ENCODE peak calls at places on chromosomes 4 and X, in eight cellular contexts. One of them, this sample, is unnamed.

GRCh38 chr4:175946472-175947116 is 119.0 kb upstream of the WDR17 start:
- DNase-seq in HFFc6: no peak
- DNase-seq in fibroblast of mammary gland: peak
- DNase-seq in BE2C: no peak
- DNase-seq in lower lobe of right lung: no peak
- DNase-seq in fibroblast of lung: peak
- DNase-seq in mesothelial cell of epicardium: no peak
- DNase-seq in progenitor cell of endocrine pancreas: no peak
- DNase-seq in this sample: no peak

GRCh38 chrX:21932277-21932996 is 8.1 kb upstream of the SMS start:
- DNase-seq in HFFc6: peak
- DNase-seq in fibroblast of mammary gland: peak
- DNase-seq in BE2C: no peak
- DNase-seq in lower lobe of right lung: no peak
- DNase-seq in fibroblast of lung: peak
- DNase-seq in mesothelial cell of epicardium: no peak
- DNase-seq in progenitor cell of endocrine pancreas: no peak
- DNase-seq in this sample: no peak

GRCh38 chrX:118272237-118272636 is 73.7 kb upstream of the WDR44 start:
- DNase-seq in HFFc6: no peak
- DNase-seq in fibroblast of mammary gland: peak
- DNase-seq in BE2C: no peak
- DNase-seq in lower lobe of right lung: no peak
- DNase-seq in fibroblast of lung: peak
- DNase-seq in mesothelial cell of epicardium: no peak
- DNase-seq in progenitor cell of endocrine pancreas: no peak
- DNase-seq in this sample: no peak

GRCh38 chr4:77393981-77394380 is 211.6 kb upstream of the CXCL13 start:
- DNase-seq in HFFc6: no peak
- DNase-seq in fibroblast of mammary gland: no peak
- DNase-seq in BE2C: no peak
- DNase-seq in lower lobe of right lung: no peak
- DNase-seq in fibroblast of lung: no peak
- DNase-seq in mesothelial cell of epicardium: no peak
- DNase-seq in progenitor cell of endocrine pancreas: no peak
- DNase-seq in this sample: no peak

GRCh38 chr4:88843067-88843723 is 145.6 kb upstream of the NAP1L5 start:
- DNase-seq in HFFc6: no peak
- DNase-seq in fibroblast of mammary gland: no peak
- DNase-seq in BE2C: no peak
- DNase-seq in lower lobe of right lung: no peak
- DNase-seq in fibroblast of lung: no peak
- DNase-seq in mesothelial cell of epicardium: no peak
- DNase-seq in progenitor cell of endocrine pancreas: no peak
- DNase-seq in this sample: no peak

GRCh38 chr4:42865572-42866189 is 26.8 kb upstream of the GRXCR1 start:
- DNase-seq in HFFc6: peak
- DNase-seq in fibroblast of mammary gland: peak
- DNase-seq in BE2C: peak
- DNase-seq in lower lobe of right lung: no peak
- DNase-seq in fibroblast of lung: peak
- DNase-seq in mesothelial cell of epicardium: no peak
- DNase-seq in progenitor cell of endocrine pancreas: peak
- DNase-seq in this sample: no peak

GRCh38 chr4:23741586-23742240 is 148.1 kb downstream of the PPARGC1A start:
- DNase-seq in HFFc6: no peak
- DNase-seq in fibroblast of mammary gland: no peak
- DNase-seq in BE2C: no peak
- DNase-seq in lower lobe of right lung: no peak
- DNase-seq in fibroblast of lung: no peak
- DNase-seq in mesothelial cell of epicardium: no peak
- DNase-seq in progenitor cell of endocrine pancreas: no peak
- DNase-seq in this sample: no peak

GRCh38 chr4:26786916-26787315 is 73.7 kb upstream of the STIM2 start:
- DNase-seq in HFFc6: no peak
- DNase-seq in fibroblast of mammary gland: no peak
- DNase-seq in BE2C: no peak
- DNase-seq in lower lobe of right lung: no peak
- DNase-seq in fibroblast of lung: no peak
- DNase-seq in mesothelial cell of epicardium: no peak
- DNase-seq in progenitor cell of endocrine pancreas: no peak
- DNase-seq in this sample: no peak

GRCh38 chrX:46279925-46280313 is 265.3 kb downstream of the ZNF674 start:
- DNase-seq in HFFc6: peak
- DNase-seq in fibroblast of mammary gland: peak
- DNase-seq in BE2C: no peak
- DNase-seq in lower lobe of right lung: no peak
- DNase-seq in fibroblast of lung: peak
- DNase-seq in mesothelial cell of epicardium: no peak
- DNase-seq in progenitor cell of endocrine pancreas: no peak
- DNase-seq in this sample: no peak

DNA sequence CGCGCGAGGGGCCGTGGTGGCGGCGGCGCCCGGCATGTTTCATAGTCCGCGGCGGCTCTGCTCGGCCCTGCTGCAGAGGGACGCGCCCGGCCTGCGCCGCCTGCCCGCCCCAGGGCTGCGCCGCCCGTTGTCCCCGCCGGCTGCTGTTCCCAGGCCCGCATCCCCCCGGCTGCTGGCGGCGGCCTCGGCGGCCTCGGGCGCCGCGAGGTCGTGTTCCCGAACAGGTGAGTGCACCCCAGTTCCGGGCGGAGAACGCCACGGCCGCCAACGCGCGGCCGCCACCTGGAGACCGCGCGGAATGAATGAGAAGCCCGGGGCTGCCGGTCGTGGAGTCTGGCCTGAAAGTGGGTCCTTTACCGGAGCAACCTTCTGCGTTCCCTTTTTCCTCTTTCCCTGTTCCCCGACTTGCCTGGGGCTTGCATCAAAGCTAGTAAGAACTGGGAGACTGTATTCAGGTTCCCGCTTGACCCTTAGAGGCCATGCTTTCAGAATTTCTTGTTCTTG is 419 bp downstream of the NOCT start:
- DNase-seq in HFFc6: peak
- DNase-seq in fibroblast of mammary gland: peak
- DNase-seq in BE2C: peak
- DNase-seq in lower lobe of right lung: peak
- DNase-seq in fibroblast of lung: peak
- DNase-seq in mesothelial cell of epicardium: no peak
- DNase-seq in progenitor cell of endocrine pancreas: no peak
- DNase-seq in this sample: no peak
- TF ChIP-seq CTCF in HFFc6: no peak
- TF ChIP-seq CTCF in fibroblast of mammary gland: no peak
- TF ChIP-seq CTCF in BE2C: no peak
- TF ChIP-seq CTCF in lower lobe of right lung: peak
- TF ChIP-seq CTCF in fibroblast of lung: no peak
- TF ChIP-seq CTCF in mesothelial cell of epicardium: no peak
- TF ChIP-seq CTCF in progenitor cell of endocrine pancreas: no peak
- TF ChIP-seq CTCF in this sample: no peak

GRCh38 chr4:183364025-183364424 is 41.8 kb upstream of the CLDN24 start:
- DNase-seq in HFFc6: no peak
- DNase-seq in fibroblast of mammary gland: no peak
- DNase-seq in BE2C: no peak
- DNase-seq in lower lobe of right lung: no peak
- DNase-seq in fibroblast of lung: no peak
- DNase-seq in mesothelial cell of epicardium: no peak
- DNase-seq in progenitor cell of endocrine pancreas: no peak
- DNase-seq in this sample: no peak

GRCh38 chr4:183362916-183363542 is 40.8 kb upstream of the CLDN24 start:
- DNase-seq in HFFc6: no peak
- DNase-seq in fibroblast of mammary gland: peak
- DNase-seq in BE2C: peak
- DNase-seq in lower lobe of right lung: no peak
- DNase-seq in fibroblast of lung: peak
- DNase-seq in mesothelial cell of epicardium: no peak
- DNase-seq in progenitor cell of endocrine pancreas: no peak
- DNase-seq in this sample: no peak

GRCh38 chr4:183360161-183360919 is 38.1 kb upstream of the CLDN24 start:
- DNase-seq in HFFc6: peak
- DNase-seq in fibroblast of mammary gland: peak
- DNase-seq in BE2C: no peak
- DNase-seq in lower lobe of right lung: no peak
- DNase-seq in fibroblast of lung: peak
- DNase-seq in mesothelial cell of epicardium: no peak
- DNase-seq in progenitor cell of endocrine pancreas: no peak
- DNase-seq in this sample: no peak

GRCh38 chr4:183366436-183366835 is 44.2 kb upstream of the CLDN24 start:
- DNase-seq in HFFc6: no peak
- DNase-seq in fibroblast of mammary gland: no peak
- DNase-seq in BE2C: no peak
- DNase-seq in lower lobe of right lung: no peak
- DNase-seq in fibroblast of lung: no peak
- DNase-seq in mesothelial cell of epicardium: no peak
- DNase-seq in progenitor cell of endocrine pancreas: no peak
- DNase-seq in this sample: no peak

DNA sequence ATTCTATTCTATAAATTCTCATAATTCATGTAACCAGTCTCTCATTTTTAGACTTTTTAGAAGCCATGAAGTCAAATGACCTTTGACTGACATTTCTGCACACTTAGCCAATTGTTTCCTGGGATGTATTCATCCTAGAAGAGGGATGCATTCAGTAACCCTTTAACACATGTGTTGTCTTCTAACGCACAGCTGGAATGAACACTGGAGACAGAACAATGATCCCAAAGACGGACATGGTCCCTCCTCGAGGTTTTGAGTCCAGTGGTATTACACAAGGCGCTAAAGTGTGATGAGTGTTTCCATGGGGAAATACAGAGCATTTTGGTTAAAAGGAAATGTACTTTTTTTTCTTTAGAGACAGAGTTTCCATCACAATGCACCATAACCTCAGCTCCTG is 39.8 kb upstream of the CLDN24 start:
- DNase-seq in HFFc6: no peak
- DNase-seq in fibroblast of mammary gland: no peak
- DNase-seq in BE2C: no peak
- DNase-seq in lower lobe of right lung: no peak
- DNase-seq in fibroblast of lung: no peak
- DNase-seq in mesothelial cell of epicardium: no peak
- DNase-seq in progenitor cell of endocrine pancreas: no peak
- DNase-seq in this sample: no peak
- TF ChIP-seq CTCF in HFFc6: no peak
- TF ChIP-seq CTCF in fibroblast of mammary gland: no peak
- TF ChIP-seq CTCF in BE2C: no peak
- TF ChIP-seq CTCF in lower lobe of right lung: no peak
- TF ChIP-seq CTCF in fibroblast of lung: no peak
- TF ChIP-seq CTCF in mesothelial cell of epicardium: no peak
- TF ChIP-seq CTCF in progenitor cell of endocrine pancreas: no peak
- TF ChIP-seq CTCF in this sample: no peak

GRCh38 chrX:135003876-135004623 is 13.3 kb downstream of the SMIM10 start:
- DNase-seq in HFFc6: peak
- DNase-seq in fibroblast of mammary gland: peak
- DNase-seq in BE2C: peak
- DNase-seq in lower lobe of right lung: peak
- DNase-seq in fibroblast of lung: peak
- DNase-seq in mesothelial cell of epicardium: peak
- DNase-seq in progenitor cell of endocrine pancreas: peak
- DNase-seq in this sample: peak

GRCh38 chrX:135000516-135000915 is 9.7 kb downstream of the SMIM10 start:
- DNase-seq in HFFc6: peak
- DNase-seq in fibroblast of mammary gland: peak
- DNase-seq in BE2C: no peak
- DNase-seq in lower lobe of right lung: no peak
- DNase-seq in fibroblast of lung: peak
- DNase-seq in mesothelial cell of epicardium: no peak
- DNase-seq in progenitor cell of endocrine pancreas: no peak
- DNase-seq in this sample: no peak

GRCh38 chrX:134998246-134998645 is 7.5 kb downstream of the SMIM10 start:
- DNase-seq in HFFc6: no peak
- DNase-seq in fibroblast of mammary gland: peak
- DNase-seq in BE2C: no peak
- DNase-seq in lower lobe of right lung: no peak
- DNase-seq in fibroblast of lung: no peak
- DNase-seq in mesothelial cell of epicardium: no peak
- DNase-seq in progenitor cell of endocrine pancreas: no peak
- DNase-seq in this sample: no peak

GRCh38 chrX:134999469-134999868 is 8.7 kb downstream of the SMIM10 start:
- DNase-seq in HFFc6: peak
- DNase-seq in fibroblast of mammary gland: peak
- DNase-seq in BE2C: no peak
- DNase-seq in lower lobe of right lung: no peak
- DNase-seq in fibroblast of lung: peak
- DNase-seq in mesothelial cell of epicardium: no peak
- DNase-seq in progenitor cell of endocrine pancreas: no peak
- DNase-seq in this sample: no peak
- TF ChIP-seq CTCF in HFFc6: peak
- TF ChIP-seq CTCF in fibroblast of mammary gland: peak
- TF ChIP-seq CTCF in BE2C: peak
- TF ChIP-seq CTCF in lower lobe of right lung: peak
- TF ChIP-seq CTCF in fibroblast of lung: peak
- TF ChIP-seq CTCF in mesothelial cell of epicardium: no peak
- TF ChIP-seq CTCF in progenitor cell of endocrine pancreas: peak
- TF ChIP-seq CTCF in this sample: peak

GRCh38 chr4:57095245-57095644 is 14.9 kb downstream of the IGFBP7 start:
- DNase-seq in HFFc6: no peak
- DNase-seq in fibroblast of mammary gland: no peak
- DNase-seq in BE2C: no peak
- DNase-seq in lower lobe of right lung: no peak
- DNase-seq in fibroblast of lung: no peak
- DNase-seq in mesothelial cell of epicardium: no peak
- DNase-seq in progenitor cell of endocrine pancreas: no peak
- DNase-seq in this sample: no peak

GRCh38 chr4:57094482-57095223 is 15.5 kb downstream of the IGFBP7 start:
- DNase-seq in HFFc6: peak
- DNase-seq in fibroblast of mammary gland: peak
- DNase-seq in BE2C: no peak
- DNase-seq in lower lobe of right lung: no peak
- DNase-seq in fibroblast of lung: peak
- DNase-seq in mesothelial cell of epicardium: no peak
- DNase-seq in progenitor cell of endocrine pancreas: no peak
- DNase-seq in this sample: no peak

GRCh38 chr4:57091657-57092162 is 18.5 kb downstream of the IGFBP7 start:
- DNase-seq in HFFc6: no peak
- DNase-seq in fibroblast of mammary gland: no peak
- DNase-seq in BE2C: no peak
- DNase-seq in lower lobe of right lung: no peak
- DNase-seq in fibroblast of lung: no peak
- DNase-seq in mesothelial cell of epicardium: no peak
- DNase-seq in progenitor cell of endocrine pancreas: no peak
- DNase-seq in this sample: no peak

GRCh38 chr4:57095956-57096355 is 14.2 kb downstream of the IGFBP7 start:
- DNase-seq in HFFc6: no peak
- DNase-seq in fibroblast of mammary gland: no peak
- DNase-seq in BE2C: no peak
- DNase-seq in lower lobe of right lung: no peak
- DNase-seq in fibroblast of lung: peak
- DNase-seq in mesothelial cell of epicardium: no peak
- DNase-seq in progenitor cell of endocrine pancreas: no peak
- DNase-seq in this sample: no peak

DNA sequence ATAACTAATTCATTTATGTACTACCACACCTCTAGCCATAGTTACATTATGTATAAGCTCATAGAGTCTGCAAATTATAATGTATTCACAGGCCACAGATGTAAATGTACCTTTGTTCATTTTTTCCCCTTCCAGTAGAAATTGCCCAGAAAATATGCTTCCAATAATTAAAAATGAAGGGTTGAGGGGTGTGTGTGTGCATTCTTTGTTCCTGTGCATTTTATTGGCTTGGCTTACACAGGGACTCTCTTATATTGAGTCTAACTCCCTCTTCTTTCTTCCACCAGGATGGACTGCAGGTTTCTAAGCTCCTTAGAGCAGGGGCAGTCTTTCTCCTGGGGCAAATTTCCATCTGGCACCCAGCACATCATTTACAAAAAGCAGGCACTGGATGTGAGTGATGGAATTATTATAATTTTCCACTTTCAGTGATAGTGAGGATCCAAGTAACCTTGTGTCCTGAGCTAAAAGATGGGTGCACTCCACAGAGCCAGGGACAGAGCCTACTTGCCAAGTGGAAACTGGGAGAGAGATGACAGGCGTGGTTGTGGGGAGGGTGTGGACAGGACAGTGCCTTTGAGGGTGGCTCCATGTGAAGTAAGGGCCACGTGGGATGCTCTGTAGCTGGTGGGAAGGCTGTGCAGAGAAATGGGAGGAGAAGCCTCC is 16.2 kb downstream of the IGFBP7 start:
- DNase-seq in HFFc6: no peak
- DNase-seq in fibroblast of mammary gland: no peak
- DNase-seq in BE2C: no peak
- DNase-seq in lower lobe of right lung: no peak
- DNase-seq in fibroblast of lung: no peak
- DNase-seq in mesothelial cell of epicardium: no peak
- DNase-seq in progenitor cell of endocrine pancreas: no peak
- DNase-seq in this sample: no peak
- TF ChIP-seq CTCF in HFFc6: no peak
- TF ChIP-seq CTCF in fibroblast of mammary gland: no peak
- TF ChIP-seq CTCF in BE2C: no peak
- TF ChIP-seq CTCF in lower lobe of right lung: no peak
- TF ChIP-seq CTCF in fibroblast of lung: no peak
- TF ChIP-seq CTCF in mesothelial cell of epicardium: no peak
- TF ChIP-seq CTCF in progenitor cell of endocrine pancreas: no peak
- TF ChIP-seq CTCF in this sample: no peak